ENCODE peak calls at places on chromosome 3, in four cellular contexts. G is B cell, A is IMR-90, J is AG10803. W is an unnamed sample.

GRCh38 chr3:149898771-149899170 is 71.9 kb downstream of the PFN2 start:
- DNase-seq in G (no peak), A (peak; percentile 86), J (peak; percentile 30), W (peak; percentile 26)

GRCh38 chr3:100954199-100954935 is 38.9 kb downstream of the ABI3BP start:
- DNase-seq in G (no peak), A (peak; percentile 47), J (peak; percentile 42), W (no peak)

GRCh38 chr3:120155108-120155507 is 60.9 kb upstream of the GSK3B start:
- DNase-seq in G (no peak), A (no peak), J (no peak), W (no peak)

GRCh38 chr3:64518950-64519349 is 168.8 kb downstream of the ADAMTS9 start:
- DNase-seq in G (no peak), A (peak; percentile 41), J (peak; percentile 86), W (no peak)

GRCh38 chr3:105118905-105119304 is 247.8 kb upstream of the ALCAM start:
- DNase-seq in G (no peak), A (peak; percentile 43), J (peak; percentile 50), W (peak; percentile 75)

GRCh38 chr3:135136361-135137100 is 341.5 kb downstream of the EPHB1 start:
- DNase-seq in G (no peak), A (no peak), J (no peak), W (no peak)

GRCh38 chr3:72722930-72723726 is 125.1 kb downstream of the SHQ1 start:
- DNase-seq in G (no peak), A (peak; percentile 73), J (peak; percentile 47), W (peak; percentile 85)

GRCh38 chr3:126664591-126665214 is 9.8 kb upstream of the TXNRD3 start:
- DNase-seq in G (no peak), A (peak; percentile 15), J (peak; percentile 46), W (peak; percentile 14)

GRCh38 chr3:29440321-29441019 is 159.6 kb downstream of the RBMS3 start:
- DNase-seq in G (no peak), A (no peak), J (peak; percentile 42), W (no peak)

GRCh38 chr3:140972833-140973232 is 31.2 kb downstream of the SLC25A36 start:
- DNase-seq in G (no peak), A (peak; percentile 26), J (peak; percentile 28), W (peak; percentile 27)

GRCh38 chr3:155753038-155753647 is 8.3 kb upstream of the PLCH1 start:
- DNase-seq in G (no peak), A (peak; percentile 39), J (peak; percentile 38), W (peak; percentile 53)

GRCh38 chr3:154970796-154971195 is 109.3 kb upstream of the MME start:
- DNase-seq in G (no peak), A (peak; percentile 95), J (peak; percentile 98), W (peak; percentile 91)

GRCh38 chr3:89474333-89475130 is 367.1 kb downstream of the EPHA3 start:
- DNase-seq in G (no peak), A (no peak), J (no peak), W (no peak)

GRCh38 chr3:113103588-113103987 is 107.8 kb upstream of the BOC start:
- DNase-seq in G (no peak), A (no peak), J (no peak), W (no peak)

GRCh38 chr3:119469378-119470189 is 821 bp downstream of the POGLUT1 start:
- DNase-seq in G (no peak), A (peak; percentile 47), J (peak; percentile 12), W (no peak)

GRCh38 chr3:146594843-146595482 is 10.2 kb downstream of the PLSCR5 start:
- DNase-seq in G (peak; percentile 8), A (peak; percentile 33), J (peak; percentile 16), W (peak; percentile 39)
- TF ChIP-seq CTCF in G (peak; percentile 40), A (peak; percentile 50), J (peak; percentile 44), W (peak; percentile 48)

GRCh38 chr3:52291508-52292181 is 4.0 kb downstream of the GLYCTK start:
- DNase-seq in G (peak; percentile 62), A (no peak), J (no peak), W (no peak)

GRCh38 chr3:52290596-52291507 is 3.2 kb downstream of the GLYCTK start:
- DNase-seq in G (no peak), A (no peak), J (no peak), W (no peak)

GRCh38 chr3:52288674-52289073 is 1.0 kb downstream of the GLYCTK start:
- DNase-seq in G (no peak), A (no peak), J (no peak), W (no peak)

GRCh38 chr3:52289338-52289746 is 1.7 kb downstream of the GLYCTK start:
- DNase-seq in G (no peak), A (no peak), J (no peak), W (no peak)

DNA sequence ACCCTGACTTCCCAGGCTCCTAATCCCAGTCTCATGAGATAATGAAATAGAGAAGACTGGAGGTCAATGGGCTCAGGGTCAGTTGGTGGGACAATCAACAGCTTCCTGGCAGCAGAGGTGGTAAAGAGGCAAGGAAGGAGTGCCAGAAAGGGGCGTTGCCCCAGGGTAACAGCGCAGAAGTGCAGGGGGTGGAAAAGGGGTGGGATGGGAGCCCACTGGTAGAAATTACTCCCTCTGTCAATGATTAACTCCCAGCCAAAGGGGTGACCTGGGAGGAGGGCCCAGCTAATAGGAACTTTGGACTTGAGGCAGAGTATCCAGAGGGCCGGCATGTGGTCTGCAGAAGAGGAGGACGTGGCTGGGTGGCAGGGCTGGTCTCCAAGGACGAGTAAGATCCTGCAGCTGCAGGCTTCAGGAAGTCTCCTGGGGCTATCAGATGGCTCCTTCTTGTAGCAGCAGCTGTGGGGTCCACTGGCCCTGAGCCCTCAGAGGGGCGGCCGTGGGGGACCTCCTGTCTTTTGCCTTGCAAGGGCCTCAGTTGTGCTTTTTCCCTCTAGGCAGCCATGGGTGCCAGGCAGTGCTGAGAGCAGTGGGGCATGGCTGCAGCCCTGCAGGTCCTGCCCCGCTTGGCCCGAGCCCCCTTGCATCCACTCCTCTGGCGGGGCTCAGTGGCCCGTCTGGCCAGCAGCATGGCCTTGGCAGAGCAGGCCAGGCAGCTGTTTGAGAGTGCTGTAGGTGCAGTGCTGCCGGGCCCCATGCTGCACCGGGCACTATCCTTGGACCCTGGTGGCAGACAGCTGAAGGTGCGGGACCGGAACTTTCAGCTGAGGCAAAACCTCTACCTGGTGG is 2.3 kb downstream of the GLYCTK start:
- DNase-seq in G (no peak), A (no peak), J (no peak), W (no peak)
- TF ChIP-seq CTCF in G (no peak), A (no peak), J (no peak), W (no peak)

GRCh38 chr3:49896345-49896744 is 7.3 kb downstream of the MST1R start:
- DNase-seq in G (no peak), A (no peak), J (no peak), W (no peak)
- TF ChIP-seq CTCF in G (no peak), A (no peak), J (no peak), W (no peak)

GRCh38 chr3:40190056-40190455 is 119.5 kb upstream of the EIF1B start:
- DNase-seq in G (no peak), A (no peak), J (no peak), W (no peak)
- TF ChIP-seq CTCF in G (no peak), A (no peak), J (no peak), W (no peak)

GRCh38 chr3:168534761-168535160 is 439.0 kb upstream of the GOLIM4 start:
- DNase-seq in G (no peak), A (no peak), J (no peak), W (no peak)
- TF ChIP-seq CTCF in G (no peak), A (no peak), J (no peak), W (no peak)

DNA sequence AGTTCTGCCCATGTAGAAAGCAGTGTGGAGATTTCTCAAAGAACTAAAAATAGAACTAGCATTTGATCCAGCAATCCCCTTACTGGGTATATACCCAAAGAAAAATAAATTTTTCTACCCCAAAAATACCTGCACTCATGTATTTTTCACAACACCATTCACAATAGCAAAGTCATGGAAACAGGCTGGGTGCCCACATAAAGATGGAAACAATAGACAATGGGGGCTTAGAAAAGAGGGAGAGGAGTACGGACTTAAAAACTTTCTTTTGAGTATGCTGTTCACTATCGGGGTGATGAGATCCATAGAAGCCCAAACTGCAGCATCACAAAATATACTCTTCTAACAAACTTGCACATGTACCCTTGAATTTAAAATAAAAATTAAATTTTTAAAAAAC is 345.1 kb upstream of the CCDC54 start:
- DNase-seq in G (no peak), A (no peak), J (no peak), W (no peak)
- TF ChIP-seq CTCF in G (no peak), A (no peak), J (no peak), W (no peak)

W was measured in MCF 10A.